ENCODE peak calls at places on chromosomes 16 and 17, in nine cellular contexts. A, M, N, X, F, I, J, V and Q are unnamed samples.

GRCh38 chr16:1152651-1153259 is at the start of gene CACNA1H:
- DNase-seq in A (peak), X (peak), M (peak), J (no peak), I (peak), V (no peak), N (peak), F (peak), Q (no peak)

GRCh38 chr16:54847207-54847606 is 83.5 kb upstream of the IRX5 start:
- DNase-seq in J (no peak), N (no peak), V (no peak), X (no peak), F (no peak), M (no peak), I (no peak), A (no peak), Q (no peak)

GRCh38 chr16:15874745-15875314 is 13.6 kb downstream of the CEP20 start:
- DNase-seq in M (no peak), N (peak), A (peak), I (no peak), V (no peak), J (peak), X (peak), F (no peak), Q (peak)

GRCh38 chr17:75240394-75241142 is 20.8 kb downstream of the GGA3 start:
- DNase-seq in N (peak), F (no peak), M (peak), A (peak), V (no peak), I (no peak), X (peak), J (peak), Q (peak)

GRCh38 chr16:84741351-84741791 is 41.6 kb downstream of the USP10 start:
- DNase-seq in A (no peak), J (no peak), M (no peak), I (no peak), X (peak), F (no peak), V (no peak), N (peak), Q (no peak)

GRCh38 chr16:31472559-31473203 is 729 bp downstream of the TGFB1I1 start:
- DNase-seq in X (peak), I (no peak), N (peak), J (peak), A (peak), F (no peak), V (peak), M (no peak), Q (peak)

GRCh38 chr17:16415031-16415924 is at the start of gene TRPV2:
- DNase-seq in J (no peak), X (peak), I (no peak), M (no peak), F (peak), V (peak), N (peak), A (peak), Q (no peak)

GRCh38 chr17:57266842-57267241 is 10.5 kb downstream of the MSI2 start:
- DNase-seq in J (no peak), F (no peak), X (no peak), N (no peak), A (no peak), M (no peak), V (no peak), I (no peak), Q (no peak)

GRCh38 chr17:44069974-44070454 is 521 bp upstream of the G6PC3 start:
- DNase-seq in X (no peak), F (no peak), A (no peak), I (no peak), J (no peak), M (peak), N (peak), V (no peak), Q (no peak)

GRCh38 chr16:2449118-2449517 is 10.8 kb upstream of the TEDC2 start:
- DNase-seq in J (no peak), M (no peak), V (no peak), I (no peak), X (no peak), F (no peak), A (no peak), N (no peak), Q (no peak)

GRCh38 chr17:53058031-53058430 is 764.7 kb upstream of the KIF2B start:
- DNase-seq in A (no peak), I (no peak), V (no peak), X (no peak), F (no peak), N (no peak), J (no peak), M (no peak), Q (peak)

GRCh38 chr16:77647726-77648125 is 74.6 kb upstream of the NUDT7 start:
- DNase-seq in X (no peak), V (no peak), A (no peak), N (no peak), I (no peak), M (no peak), J (no peak), F (no peak), Q (peak)

GRCh38 chr17:36112572-36112971 is 8.9 kb downstream of the CCL4 start:
- DNase-seq in F (no peak), N (no peak), J (no peak), V (no peak), I (no peak), X (no peak), A (no peak), M (no peak), Q (no peak)

GRCh38 chr17:43907425-43907981 is at the start of gene MPP2:
- DNase-seq in M (peak), F (peak), X (peak), J (peak), N (peak), A (peak), V (peak), I (peak), Q (peak)

GRCh38 chr16:25065899-25066298 is 45.6 kb upstream of the LCMT1 start:
- DNase-seq in A (no peak), M (no peak), J (no peak), N (no peak), I (no peak), F (no peak), V (no peak), X (no peak), Q (no peak)

GRCh38 chr17:67072885-67073284 is 28.5 kb downstream of the CACNG1 start:
- DNase-seq in V (no peak), N (no peak), F (no peak), I (no peak), M (no peak), X (no peak), J (no peak), A (no peak), Q (no peak)

GRCh38 chr17:80125656-80126448 is 21.1 kb downstream of the EIF4A3 start:
- DNase-seq in F (no peak), J (no peak), M (no peak), N (no peak), A (no peak), X (peak), I (no peak), V (peak), Q (peak)

GRCh38 chr17:1834378-1835149 is 4.8 kb downstream of the RPA1 start:
- DNase-seq in X (no peak), M (no peak), N (peak), I (no peak), A (no peak), F (no peak), V (no peak), J (no peak), Q (no peak)

GRCh38 chr17:76405967-76406647 is 21.7 kb downstream of the SPHK1 start:
- DNase-seq in A (peak), X (peak), V (peak), F (no peak), J (peak), I (no peak), N (no peak), M (no peak), Q (no peak)

GRCh38 chr17:70919241-70919640 is 749.9 kb downstream of the KCNJ2 start:
- DNase-seq in A (no peak), M (no peak), V (no peak), N (no peak), F (no peak), J (no peak), X (no peak), I (no peak), Q (no peak)

GRCh38 chr16:21646721-21647561 is 5.5 kb downstream of the IGSF6 start:
- DNase-seq in V (no peak), I (peak), A (no peak), J (no peak), F (peak), N (peak), M (peak), X (no peak), Q (no peak)